ENCODE peak calls at places on chromosome 7, in eight cellular contexts. B, E, R, L, A, C, T and S are unnamed samples.

GRCh38 chr7:101017099-101017777 is 2.6 kb upstream of the MUC17 start:
- DNase-seq in L (peak; percentile 84), T (peak; percentile 85), E (peak; percentile 83), A (peak; percentile 92), B (peak; percentile 79), R (peak; percentile 77), C (peak; percentile 93), S (peak; percentile 92)

GRCh38 chr7:117227091-117227490 is 95.8 kb downstream of the WNT2 start:
- DNase-seq in C (no peak), L (no peak), E (no peak), B (peak; percentile 78), T (no peak), A (no peak), R (no peak), S (no peak)

GRCh38 chr7:80635998-80636397 is 2.4 kb upstream of the CD36 start:
- DNase-seq in R (no peak), A (no peak), L (no peak), T (no peak), B (no peak), C (no peak), E (no peak), S (no peak)

GRCh38 chr7:117402109-117402508 is 25.2 kb downstream of the ASZ1 start:
- DNase-seq in L (peak; percentile 20), B (peak; percentile 53), A (no peak), R (peak; percentile 46), T (no peak), C (no peak), E (no peak), S (no peak)

GRCh38 chr7:79778786-79779382 is 325.4 kb upstream of the MAGI2 start:
- DNase-seq in L (peak; percentile 84), R (no peak), B (peak; percentile 82), A (peak; percentile 87), E (no peak), T (no peak), C (no peak), S (no peak)

GRCh38 chr7:80922254-80923049 is 3.6 kb upstream of the SEMA3C start:
- DNase-seq in B (no peak), L (no peak), T (no peak), A (no peak), R (peak; percentile 64), E (no peak), C (no peak), S (no peak)

GRCh38 chr7:1596181-1597043 is 26.6 kb upstream of the PSMG3 start:
- DNase-seq in L (no peak), E (no peak), T (no peak), B (no peak), C (no peak), A (no peak), R (no peak), S (no peak)

GRCh38 chr7:36261019-36261754 is 108.1 kb downstream of the EEPD1 start:
- DNase-seq in E (no peak), A (no peak), L (no peak), B (peak; percentile 52), R (no peak), C (no peak), T (peak; percentile 30), S (no peak)

GRCh38 chr7:139602143-139602722 is 78.7 kb downstream of the CLEC2L start:
- DNase-seq in C (no peak), R (no peak), L (peak; percentile 24), E (no peak), B (peak; percentile 59), T (peak; percentile 45), A (peak; percentile 45), S (no peak)

GRCh38 chr7:28497026-28497425 is 84.7 kb downstream of the CREB5 start:
- DNase-seq in E (no peak), L (no peak), B (no peak), C (no peak), T (no peak), A (no peak), R (no peak), S (no peak)

GRCh38 chr7:108650487-108650886 is 80.8 kb downstream of the DNAJB9 start:
- DNase-seq in B (peak; percentile 73), E (no peak), L (peak; percentile 9), A (no peak), T (no peak), C (no peak), R (no peak), S (no peak)

GRCh38 chr7:47574473-47575328 is 7.2 kb downstream of the TNS3 start:
- DNase-seq in T (no peak), L (no peak), R (no peak), E (no peak), B (no peak), C (no peak), A (peak; percentile 64), S (no peak)

GRCh38 chr7:90723866-90724265 is 127.7 kb downstream of the CDK14 start:
- DNase-seq in E (no peak), A (no peak), T (no peak), B (no peak), R (no peak), C (no peak), L (no peak), S (no peak)

GRCh38 chr7:30412810-30413504 is 65.6 kb downstream of the NOD1 start:
- DNase-seq in E (no peak), R (peak; percentile 66), B (peak; percentile 90), T (peak; percentile 59), A (peak; percentile 83), C (no peak), L (peak; percentile 81), S (peak; percentile 10)

GRCh38 chr7:45186261-45186813 is 28.7 kb downstream of the RAMP3 start:
- DNase-seq in B (no peak), R (no peak), E (no peak), C (peak; percentile 72), T (no peak), L (no peak), A (no peak), S (no peak)

GRCh38 chr7:6385909-6386560 is 61.7 kb downstream of the DAGLB start:
- DNase-seq in C (no peak), T (no peak), L (no peak), B (no peak), A (no peak), E (no peak), R (no peak), S (no peak)

GRCh38 chr7:116524609-116525297 is at the start of gene CAV1:
- DNase-seq in C (peak; percentile 97), E (peak; percentile 77), T (peak; percentile 61), L (peak; percentile 94), A (peak; percentile 98), B (peak; percentile 93), R (peak; percentile 67), S (peak; percentile 61)

GRCh38 chr7:146008293-146008692 is 108.3 kb upstream of the CNTNAP2 start:
- DNase-seq in R (no peak), A (no peak), C (no peak), E (no peak), L (no peak), T (no peak), B (no peak), S (no peak)

GRCh38 chr7:111083423-111083822 is 7.5 kb upstream of the LRRN3 start:
- DNase-seq in R (no peak), A (no peak), L (peak; percentile 75), C (no peak), B (peak; percentile 39), E (no peak), T (peak; percentile 64), S (peak; percentile 73)

GRCh38 chr7:139777948-139778841 is at the start of gene HIPK2:
- DNase-seq in E (peak; percentile 88), B (peak; percentile 56), R (peak; percentile 64), L (peak; percentile 68), C (peak; percentile 92), A (peak; percentile 44), T (peak; percentile 95), S (peak; percentile 71)

GRCh38 chr7:112292162-112292561 is 85.7 kb downstream of the ZNF277 start:
- DNase-seq in L (no peak), T (no peak), E (no peak), R (no peak), B (no peak), A (no peak), C (no peak), S (no peak)

DNA sequence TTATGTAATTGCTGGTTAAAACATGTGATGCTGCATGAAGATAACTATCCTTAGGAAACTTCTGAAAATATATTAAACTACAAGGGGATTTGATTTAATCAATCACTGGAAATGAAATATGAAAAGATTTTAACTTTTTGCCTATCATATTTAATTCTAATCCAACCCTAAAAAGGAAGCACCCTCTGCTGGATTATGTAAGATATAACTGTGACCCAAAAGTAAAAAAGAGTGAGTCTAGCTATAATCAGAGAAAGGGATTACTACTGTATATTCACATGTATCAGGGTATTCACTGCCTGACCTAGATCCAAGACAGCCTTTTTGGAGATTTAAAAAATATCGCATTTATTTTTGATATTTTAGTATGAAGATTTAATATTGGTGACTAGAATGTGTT is 295.5 kb downstream of the MDFIC start:
- DNase-seq in T (peak; percentile 5), B (peak; percentile 32), L (no peak), R (no peak), E (no peak), A (no peak), C (no peak), S (no peak)
- TF ChIP-seq CTCF in T (no peak), B (peak; percentile 38), L (no peak), R (no peak), E (no peak), A (peak; percentile 69), C (no peak), S (peak; percentile 28)

GRCh38 chr7:128739048-128739962 is at the start of gene CALU:
- DNase-seq in A (peak; percentile 97), B (peak; percentile 97), T (peak; percentile 99), L (peak; percentile 97), C (peak; percentile 99), R (peak; percentile 95), E (peak; percentile 98), S (peak; percentile 97)
- TF ChIP-seq CTCF in A (no peak), B (no peak), T (no peak), L (no peak), C (no peak), R (no peak), E (no peak), S (no peak)

GRCh38 chr7:135361788-135362187 is 128.2 kb downstream of the STRA8 start:
- DNase-seq in A (no peak), C (no peak), L (no peak), T (no peak), R (no peak), B (no peak), E (no peak), S (no peak)

GRCh38 chr7:135367114-135367513 is 133.5 kb downstream of the STRA8 start:
- DNase-seq in T (no peak), A (no peak), B (no peak), E (no peak), R (peak; percentile 5), C (no peak), L (no peak), S (no peak)

GRCh38 chr7:135359633-135360032 is 126.0 kb downstream of the STRA8 start:
- DNase-seq in R (no peak), E (no peak), L (no peak), B (no peak), C (no peak), A (no peak), T (no peak), S (no peak)

GRCh38 chr7:135368416-135369186 is 135.0 kb downstream of the STRA8 start:
- DNase-seq in E (no peak), C (no peak), L (no peak), T (no peak), B (no peak), R (peak; percentile 59), A (no peak), S (no peak)

GRCh38 chr7:135362871-135363270 is 129.2 kb downstream of the STRA8 start:
- DNase-seq in B (no peak), T (no peak), R (no peak), C (no peak), L (no peak), E (no peak), A (no peak), S (no peak)
- TF ChIP-seq CTCF in B (peak; percentile 2), T (no peak), R (no peak), C (no peak), L (peak; percentile 33), E (no peak), A (peak; percentile 50), S (no peak)

GRCh38 chr7:151876899-151877777 is at the start of gene PRKAG2:
- DNase-seq in T (peak; percentile 83), E (peak; percentile 89), C (peak; percentile 95), R (peak; percentile 39), B (peak; percentile 25), L (no peak), A (no peak), S (peak; percentile 85)
- TF ChIP-seq CTCF in T (no peak), E (no peak), C (no peak), R (no peak), B (no peak), L (no peak), A (no peak), S (no peak)